ENCODE peak calls at places on chromosomes 4 and X, in eight cellular contexts. F is choroid plexus epithelial cell; P is brain microvascular endothelial cell; O is breast epithelium; H is ureter; L is activated naive CD4-positive, alpha-beta T cell; Y is Peyer's patch; E is lung. C is an unnamed sample.

GRCh38 chr4:25860586-25861421 is 2.0 kb downstream of the SEL1L3 start:
- DNase-seq in F (peak), P (no peak), O (no peak), H (no peak), L (no peak), Y (peak), E (peak), C (peak)

GRCh38 chr4:88742561-88742960 is 44.9 kb upstream of the NAP1L5 start:
- DNase-seq in F (no peak), P (peak), O (no peak), H (no peak), L (no peak), Y (no peak), E (no peak), C (no peak)

GRCh38 chr4:26088433-26088928 is 174.5 kb downstream of the SMIM20 start:
- DNase-seq in F (peak), P (peak), O (no peak), H (no peak), L (no peak), Y (no peak), E (no peak), C (no peak)

GRCh38 chr4:123411976-123412589 is 15.5 kb downstream of the SPRY1 start:
- DNase-seq in F (no peak), P (no peak), O (no peak), H (no peak), L (no peak), Y (no peak), E (no peak), C (peak)

GRCh38 chrX:10095698-10096432 is 60.9 kb upstream of the CLCN4 start:
- DNase-seq in F (no peak), P (no peak), O (no peak), H (no peak), L (no peak), Y (no peak), E (no peak), C (no peak)

GRCh38 chrX:46770817-46771163 is 11.9 kb upstream of the SLC9A7 start:
- DNase-seq in F (peak), P (peak), O (no peak), H (no peak), L (no peak), Y (no peak), E (no peak), C (no peak)

GRCh38 chr4:166280642-166281041 is 407.6 kb downstream of the TLL1 start:
- DNase-seq in F (no peak), P (no peak), O (no peak), H (no peak), L (no peak), Y (no peak), E (no peak), C (no peak)

GRCh38 chr4:94934864-94935263 is 177.1 kb downstream of the BMPR1B start:
- DNase-seq in F (peak), P (no peak), O (no peak), H (no peak), L (no peak), Y (no peak), E (no peak), C (no peak)

GRCh38 chr4:156956947-156957346 is 14.7 kb downstream of the PDGFC start:
- DNase-seq in F (no peak), P (no peak), O (no peak), H (no peak), L (no peak), Y (no peak), E (no peak), C (no peak)

GRCh38 chrX:43165343-43165920 is 387.5 kb upstream of the PPP1R2C start:
- DNase-seq in F (no peak), P (no peak), O (no peak), H (no peak), L (no peak), Y (no peak), E (no peak), C (no peak)